ENCODE peak calls at places on chromosomes 16 and 17, in seven cellular contexts. Z is astrocyte of the cerebellum; K is left cardiac atrium; F is T-helper 1 cell; W is PC-3; H is stimulated activated CD4-positive, alpha-beta T cell treated with anti-CD3 and anti-CD28 coated beads, Interleukin-4, amount 100 ng/mL, for 1 hour; E is activated CD4-positive, alpha-beta T cell treated with anti-CD3 and anti-CD28 coated beads for 48 hours. U is an unnamed sample.

GRCh38 chr16:58299757-58300349 is 5.0 kb upstream of the PRSS54 start:
- DNase-seq in Z (no peak), K (no peak), F (peak), W (peak), H (no peak), E (peak), U (no peak)

GRCh38 chr17:68613739-68614298 is 12.7 kb upstream of the FAM20A start:
- DNase-seq in Z (no peak), K (peak), F (peak), W (peak), H (no peak), E (peak), U (no peak)

GRCh38 chr16:86987746-86988670 is 329.2 kb downstream of the C16orf95 start:
- DNase-seq in Z (no peak), K (no peak), F (no peak), W (no peak), H (no peak), E (no peak), U (no peak)

GRCh38 chr16:58128181-58128631 is 975 bp downstream of the CFAP20 start:
- DNase-seq in Z (no peak), K (no peak), F (no peak), W (no peak), H (no peak), E (no peak), U (no peak)

GRCh38 chr16:49661465-49662187 is 194.3 kb downstream of the ZNF423 start:
- DNase-seq in Z (peak), K (no peak), F (no peak), W (no peak), H (no peak), E (no peak), U (no peak)

GRCh38 chr17:21538615-21539014 is 153.7 kb upstream of the KCNJ18 start:
- DNase-seq in Z (no peak), K (no peak), F (no peak), W (no peak), H (no peak), E (no peak), U (no peak)

GRCh38 chr17:73628642-73629552 is 15.3 kb downstream of the SDK2 start:
- DNase-seq in Z (peak), K (no peak), F (no peak), W (peak), H (no peak), E (no peak), U (no peak)

GRCh38 chr16:27230562-27230991 is 27.3 kb downstream of the KDM8 start:
- DNase-seq in Z (no peak), K (peak), F (peak), W (no peak), H (peak), E (peak), U (no peak)

U was measured in sigmoid colon.